ENCODE peak calls at places on chromosomes 2 and 18, in nine cellular contexts. One of them, this sample, is unnamed.

GRCh38 chr2:152036611-152037469 is 62.0 kb downstream of the CACNB4 start:
- DNase-seq in NCI-H345: peak
- DNase-seq in left ventricle myocardium superior: peak
- DNase-seq in stimulated activated CD4-positive, alpha-beta T cell treated with anti-CD3 and anti-CD28 coated beads, Interleukin-15, amount 100 ng/mL, for 24 hours: peak
- DNase-seq in CD8-positive, alpha-beta memory T cell: peak
- DNase-seq in mammary epithelial cell: peak
- DNase-seq in ELR: peak
- DNase-seq in GM12892: no peak
- DNase-seq in activated T-cell treated with anti-CD3 and anti-CD28 coated beads, Interleukin-2, amount 50 U/mL, for 72 hours: peak
- DNase-seq in this sample: peak

GRCh38 chr2:239935789-239936758 is 89.1 kb downstream of the NDUFA10 start:
- DNase-seq in CD8-positive, alpha-beta memory T cell: no peak
- DNase-seq in ELR: peak
- DNase-seq in activated T-cell treated with anti-CD3 and anti-CD28 coated beads, Interleukin-2, amount 50 U/mL, for 72 hours: no peak
- DNase-seq in stimulated activated CD4-positive, alpha-beta T cell treated with anti-CD3 and anti-CD28 coated beads, Interleukin-15, amount 100 ng/mL, for 24 hours: no peak
- DNase-seq in NCI-H345: no peak
- DNase-seq in mammary epithelial cell: no peak
- DNase-seq in left ventricle myocardium superior: no peak
- DNase-seq in GM12892: no peak
- DNase-seq in this sample: peak

GRCh38 chr2:169010633-169011460 is 20.3 kb downstream of the ABCB11 start:
- DNase-seq in ELR: no peak
- DNase-seq in NCI-H345: no peak
- DNase-seq in CD8-positive, alpha-beta memory T cell: no peak
- DNase-seq in GM12892: no peak
- DNase-seq in left ventricle myocardium superior: no peak
- DNase-seq in stimulated activated CD4-positive, alpha-beta T cell treated with anti-CD3 and anti-CD28 coated beads, Interleukin-15, amount 100 ng/mL, for 24 hours: no peak
- DNase-seq in activated T-cell treated with anti-CD3 and anti-CD28 coated beads, Interleukin-2, amount 50 U/mL, for 72 hours: no peak
- DNase-seq in mammary epithelial cell: no peak
- DNase-seq in this sample: no peak

GRCh38 chr2:29806461-29806860 is 114.9 kb downstream of the ALK start:
- DNase-seq in GM12892: no peak
- DNase-seq in activated T-cell treated with anti-CD3 and anti-CD28 coated beads, Interleukin-2, amount 50 U/mL, for 72 hours: no peak
- DNase-seq in CD8-positive, alpha-beta memory T cell: no peak
- DNase-seq in NCI-H345: no peak
- DNase-seq in mammary epithelial cell: no peak
- DNase-seq in left ventricle myocardium superior: no peak
- DNase-seq in ELR: no peak
- DNase-seq in stimulated activated CD4-positive, alpha-beta T cell treated with anti-CD3 and anti-CD28 coated beads, Interleukin-15, amount 100 ng/mL, for 24 hours: no peak
- DNase-seq in this sample: no peak

GRCh38 chr2:127080941-127081769 is 25.8 kb downstream of the BIN1 start:
- DNase-seq in left ventricle myocardium superior: no peak
- DNase-seq in NCI-H345: no peak
- DNase-seq in stimulated activated CD4-positive, alpha-beta T cell treated with anti-CD3 and anti-CD28 coated beads, Interleukin-15, amount 100 ng/mL, for 24 hours: peak
- DNase-seq in CD8-positive, alpha-beta memory T cell: peak
- DNase-seq in GM12892: no peak
- DNase-seq in mammary epithelial cell: no peak
- DNase-seq in activated T-cell treated with anti-CD3 and anti-CD28 coated beads, Interleukin-2, amount 50 U/mL, for 72 hours: peak
- DNase-seq in ELR: no peak
- DNase-seq in this sample: peak

GRCh38 chr2:150476213-150476740 is 11.2 kb downstream of the RND3 start:
- DNase-seq in mammary epithelial cell: no peak
- DNase-seq in activated T-cell treated with anti-CD3 and anti-CD28 coated beads, Interleukin-2, amount 50 U/mL, for 72 hours: no peak
- DNase-seq in GM12892: no peak
- DNase-seq in ELR: peak
- DNase-seq in NCI-H345: no peak
- DNase-seq in left ventricle myocardium superior: no peak
- DNase-seq in stimulated activated CD4-positive, alpha-beta T cell treated with anti-CD3 and anti-CD28 coated beads, Interleukin-15, amount 100 ng/mL, for 24 hours: no peak
- DNase-seq in CD8-positive, alpha-beta memory T cell: no peak
- DNase-seq in this sample: no peak

GRCh38 chr2:86314125-86314524 is 23.3 kb downstream of the REEP1 start:
- DNase-seq in mammary epithelial cell: peak
- DNase-seq in ELR: no peak
- DNase-seq in activated T-cell treated with anti-CD3 and anti-CD28 coated beads, Interleukin-2, amount 50 U/mL, for 72 hours: no peak
- DNase-seq in GM12892: no peak
- DNase-seq in NCI-H345: no peak
- DNase-seq in CD8-positive, alpha-beta memory T cell: no peak
- DNase-seq in left ventricle myocardium superior: no peak
- DNase-seq in stimulated activated CD4-positive, alpha-beta T cell treated with anti-CD3 and anti-CD28 coated beads, Interleukin-15, amount 100 ng/mL, for 24 hours: no peak
- DNase-seq in this sample: no peak

GRCh38 chr18:57023483-57023882 is 123.4 kb upstream of the BOD1L2 start:
- DNase-seq in left ventricle myocardium superior: no peak
- DNase-seq in ELR: no peak
- DNase-seq in GM12892: no peak
- DNase-seq in CD8-positive, alpha-beta memory T cell: no peak
- DNase-seq in activated T-cell treated with anti-CD3 and anti-CD28 coated beads, Interleukin-2, amount 50 U/mL, for 72 hours: no peak
- DNase-seq in NCI-H345: no peak
- DNase-seq in mammary epithelial cell: no peak
- DNase-seq in stimulated activated CD4-positive, alpha-beta T cell treated with anti-CD3 and anti-CD28 coated beads, Interleukin-15, amount 100 ng/mL, for 24 hours: no peak
- DNase-seq in this sample: no peak

GRCh38 chr2:211611061-211611518 is 927.5 kb downstream of the ERBB4 start:
- DNase-seq in ELR: peak
- DNase-seq in mammary epithelial cell: peak
- DNase-seq in stimulated activated CD4-positive, alpha-beta T cell treated with anti-CD3 and anti-CD28 coated beads, Interleukin-15, amount 100 ng/mL, for 24 hours: peak
- DNase-seq in left ventricle myocardium superior: no peak
- DNase-seq in NCI-H345: peak
- DNase-seq in activated T-cell treated with anti-CD3 and anti-CD28 coated beads, Interleukin-2, amount 50 U/mL, for 72 hours: peak
- DNase-seq in GM12892: no peak
- DNase-seq in CD8-positive, alpha-beta memory T cell: peak
- DNase-seq in this sample: no peak

GRCh38 chr2:201136889-201137321 is 20.9 kb downstream of the CFLAR start:
- DNase-seq in GM12892: no peak
- DNase-seq in CD8-positive, alpha-beta memory T cell: no peak
- DNase-seq in mammary epithelial cell: no peak
- DNase-seq in ELR: no peak
- DNase-seq in NCI-H345: no peak
- DNase-seq in activated T-cell treated with anti-CD3 and anti-CD28 coated beads, Interleukin-2, amount 50 U/mL, for 72 hours: no peak
- DNase-seq in left ventricle myocardium superior: no peak
- DNase-seq in stimulated activated CD4-positive, alpha-beta T cell treated with anti-CD3 and anti-CD28 coated beads, Interleukin-15, amount 100 ng/mL, for 24 hours: no peak
- DNase-seq in this sample: no peak

GRCh38 chr2:191038241-191038725 is 24.3 kb upstream of the STAT1 start:
- DNase-seq in ELR: peak
- DNase-seq in left ventricle myocardium superior: no peak
- DNase-seq in mammary epithelial cell: peak
- DNase-seq in stimulated activated CD4-positive, alpha-beta T cell treated with anti-CD3 and anti-CD28 coated beads, Interleukin-15, amount 100 ng/mL, for 24 hours: no peak
- DNase-seq in GM12892: no peak
- DNase-seq in NCI-H345: no peak
- DNase-seq in CD8-positive, alpha-beta memory T cell: peak
- DNase-seq in activated T-cell treated with anti-CD3 and anti-CD28 coated beads, Interleukin-2, amount 50 U/mL, for 72 hours: no peak
- DNase-seq in this sample: no peak

GRCh38 chr2:137924019-137924418 is 40.3 kb upstream of the HNMT start:
- DNase-seq in mammary epithelial cell: no peak
- DNase-seq in ELR: no peak
- DNase-seq in left ventricle myocardium superior: no peak
- DNase-seq in GM12892: no peak
- DNase-seq in NCI-H345: no peak
- DNase-seq in activated T-cell treated with anti-CD3 and anti-CD28 coated beads, Interleukin-2, amount 50 U/mL, for 72 hours: no peak
- DNase-seq in stimulated activated CD4-positive, alpha-beta T cell treated with anti-CD3 and anti-CD28 coated beads, Interleukin-15, amount 100 ng/mL, for 24 hours: no peak
- DNase-seq in CD8-positive, alpha-beta memory T cell: no peak
- DNase-seq in this sample: no peak

GRCh38 chr2:170380267-170380666 is 202.3 kb downstream of the MYO3B start:
- DNase-seq in NCI-H345: no peak
- DNase-seq in activated T-cell treated with anti-CD3 and anti-CD28 coated beads, Interleukin-2, amount 50 U/mL, for 72 hours: no peak
- DNase-seq in mammary epithelial cell: no peak
- DNase-seq in stimulated activated CD4-positive, alpha-beta T cell treated with anti-CD3 and anti-CD28 coated beads, Interleukin-15, amount 100 ng/mL, for 24 hours: no peak
- DNase-seq in CD8-positive, alpha-beta memory T cell: no peak
- DNase-seq in ELR: no peak
- DNase-seq in left ventricle myocardium superior: no peak
- DNase-seq in GM12892: no peak
- DNase-seq in this sample: no peak

GRCh38 chr18:3966985-3967856 is 487.9 kb downstream of the DLGAP1 start:
- DNase-seq in ELR: peak
- DNase-seq in CD8-positive, alpha-beta memory T cell: no peak
- DNase-seq in GM12892: no peak
- DNase-seq in left ventricle myocardium superior: peak
- DNase-seq in NCI-H345: no peak
- DNase-seq in activated T-cell treated with anti-CD3 and anti-CD28 coated beads, Interleukin-2, amount 50 U/mL, for 72 hours: no peak
- DNase-seq in stimulated activated CD4-positive, alpha-beta T cell treated with anti-CD3 and anti-CD28 coated beads, Interleukin-15, amount 100 ng/mL, for 24 hours: no peak
- DNase-seq in mammary epithelial cell: peak
- DNase-seq in this sample: no peak

GRCh38 chr2:105600037-105600442 is 144.7 kb upstream of the NCK2 start:
- DNase-seq in left ventricle myocardium superior: no peak
- DNase-seq in NCI-H345: no peak
- DNase-seq in stimulated activated CD4-positive, alpha-beta T cell treated with anti-CD3 and anti-CD28 coated beads, Interleukin-15, amount 100 ng/mL, for 24 hours: no peak
- DNase-seq in GM12892: no peak
- DNase-seq in ELR: no peak
- DNase-seq in activated T-cell treated with anti-CD3 and anti-CD28 coated beads, Interleukin-2, amount 50 U/mL, for 72 hours: no peak
- DNase-seq in mammary epithelial cell: no peak
- DNase-seq in CD8-positive, alpha-beta memory T cell: no peak
- DNase-seq in this sample: no peak

GRCh38 chr2:237876951-237877491 is 17.6 kb downstream of the RAMP1 start:
- DNase-seq in ELR: no peak
- DNase-seq in activated T-cell treated with anti-CD3 and anti-CD28 coated beads, Interleukin-2, amount 50 U/mL, for 72 hours: no peak
- DNase-seq in stimulated activated CD4-positive, alpha-beta T cell treated with anti-CD3 and anti-CD28 coated beads, Interleukin-15, amount 100 ng/mL, for 24 hours: no peak
- DNase-seq in left ventricle myocardium superior: no peak
- DNase-seq in mammary epithelial cell: no peak
- DNase-seq in GM12892: no peak
- DNase-seq in NCI-H345: no peak
- DNase-seq in CD8-positive, alpha-beta memory T cell: no peak
- DNase-seq in this sample: no peak

GRCh38 chr2:112947374-112947773 is 30.4 kb upstream of the IL36G start:
- DNase-seq in stimulated activated CD4-positive, alpha-beta T cell treated with anti-CD3 and anti-CD28 coated beads, Interleukin-15, amount 100 ng/mL, for 24 hours: no peak
- DNase-seq in left ventricle myocardium superior: no peak
- DNase-seq in ELR: no peak
- DNase-seq in CD8-positive, alpha-beta memory T cell: no peak
- DNase-seq in mammary epithelial cell: no peak
- DNase-seq in NCI-H345: no peak
- DNase-seq in activated T-cell treated with anti-CD3 and anti-CD28 coated beads, Interleukin-2, amount 50 U/mL, for 72 hours: no peak
- DNase-seq in GM12892: no peak
- DNase-seq in this sample: no peak

GRCh38 chr2:200319587-200320337 is 13.3 kb downstream of the SPATS2L start:
- DNase-seq in NCI-H345: no peak
- DNase-seq in left ventricle myocardium superior: no peak
- DNase-seq in stimulated activated CD4-positive, alpha-beta T cell treated with anti-CD3 and anti-CD28 coated beads, Interleukin-15, amount 100 ng/mL, for 24 hours: no peak
- DNase-seq in activated T-cell treated with anti-CD3 and anti-CD28 coated beads, Interleukin-2, amount 50 U/mL, for 72 hours: no peak
- DNase-seq in ELR: peak
- DNase-seq in GM12892: no peak
- DNase-seq in CD8-positive, alpha-beta memory T cell: no peak
- DNase-seq in mammary epithelial cell: peak
- DNase-seq in this sample: no peak

GRCh38 chr2:238183846-238184245 is 19.6 kb downstream of the ILKAP start:
- DNase-seq in activated T-cell treated with anti-CD3 and anti-CD28 coated beads, Interleukin-2, amount 50 U/mL, for 72 hours: no peak
- DNase-seq in left ventricle myocardium superior: no peak
- DNase-seq in ELR: no peak
- DNase-seq in mammary epithelial cell: no peak
- DNase-seq in CD8-positive, alpha-beta memory T cell: no peak
- DNase-seq in stimulated activated CD4-positive, alpha-beta T cell treated with anti-CD3 and anti-CD28 coated beads, Interleukin-15, amount 100 ng/mL, for 24 hours: no peak
- DNase-seq in GM12892: no peak
- DNase-seq in NCI-H345: no peak
- DNase-seq in this sample: no peak

GRCh38 chr2:71101656-71102055 is 28.4 kb downstream of the MCEE start:
- DNase-seq in GM12892: no peak
- DNase-seq in activated T-cell treated with anti-CD3 and anti-CD28 coated beads, Interleukin-2, amount 50 U/mL, for 72 hours: no peak
- DNase-seq in ELR: peak
- DNase-seq in mammary epithelial cell: peak
- DNase-seq in left ventricle myocardium superior: no peak
- DNase-seq in stimulated activated CD4-positive, alpha-beta T cell treated with anti-CD3 and anti-CD28 coated beads, Interleukin-15, amount 100 ng/mL, for 24 hours: no peak
- DNase-seq in NCI-H345: no peak
- DNase-seq in CD8-positive, alpha-beta memory T cell: no peak
- DNase-seq in this sample: no peak

GRCh38 chr2:148459300-148459891 is 185.2 kb upstream of the EPC2 start:
- DNase-seq in left ventricle myocardium superior: no peak
- DNase-seq in NCI-H345: no peak
- DNase-seq in mammary epithelial cell: no peak
- DNase-seq in activated T-cell treated with anti-CD3 and anti-CD28 coated beads, Interleukin-2, amount 50 U/mL, for 72 hours: no peak
- DNase-seq in stimulated activated CD4-positive, alpha-beta T cell treated with anti-CD3 and anti-CD28 coated beads, Interleukin-15, amount 100 ng/mL, for 24 hours: no peak
- DNase-seq in ELR: no peak
- DNase-seq in GM12892: no peak
- DNase-seq in CD8-positive, alpha-beta memory T cell: no peak
- DNase-seq in this sample: no peak

GRCh38 chr2:24454258-24454657 is 36.8 kb upstream of the NCOA1 start:
- DNase-seq in CD8-positive, alpha-beta memory T cell: no peak
- DNase-seq in GM12892: no peak
- DNase-seq in NCI-H345: no peak
- DNase-seq in ELR: peak
- DNase-seq in activated T-cell treated with anti-CD3 and anti-CD28 coated beads, Interleukin-2, amount 50 U/mL, for 72 hours: no peak
- DNase-seq in mammary epithelial cell: no peak
- DNase-seq in stimulated activated CD4-positive, alpha-beta T cell treated with anti-CD3 and anti-CD28 coated beads, Interleukin-15, amount 100 ng/mL, for 24 hours: no peak
- DNase-seq in left ventricle myocardium superior: no peak
- DNase-seq in this sample: no peak

GRCh38 chr18:12403601-12404506 is 3.9 kb upstream of the PRELID3A start:
- DNase-seq in stimulated activated CD4-positive, alpha-beta T cell treated with anti-CD3 and anti-CD28 coated beads, Interleukin-15, amount 100 ng/mL, for 24 hours: no peak
- DNase-seq in CD8-positive, alpha-beta memory T cell: no peak
- DNase-seq in left ventricle myocardium superior: no peak
- DNase-seq in activated T-cell treated with anti-CD3 and anti-CD28 coated beads, Interleukin-2, amount 50 U/mL, for 72 hours: no peak
- DNase-seq in ELR: peak
- DNase-seq in mammary epithelial cell: peak
- DNase-seq in NCI-H345: no peak
- DNase-seq in GM12892: no peak
- DNase-seq in this sample: no peak

GRCh38 chr2:156065912-156066311 is 266.6 kb downstream of the NR4A2 start:
- DNase-seq in GM12892: no peak
- DNase-seq in ELR: no peak
- DNase-seq in left ventricle myocardium superior: no peak
- DNase-seq in stimulated activated CD4-positive, alpha-beta T cell treated with anti-CD3 and anti-CD28 coated beads, Interleukin-15, amount 100 ng/mL, for 24 hours: no peak
- DNase-seq in NCI-H345: no peak
- DNase-seq in activated T-cell treated with anti-CD3 and anti-CD28 coated beads, Interleukin-2, amount 50 U/mL, for 72 hours: no peak
- DNase-seq in mammary epithelial cell: no peak
- DNase-seq in CD8-positive, alpha-beta memory T cell: no peak
- DNase-seq in this sample: no peak

GRCh38 chr2:236010920-236011685 is 157.1 kb downstream of the GBX2 start:
- DNase-seq in CD8-positive, alpha-beta memory T cell: no peak
- DNase-seq in GM12892: no peak
- DNase-seq in stimulated activated CD4-positive, alpha-beta T cell treated with anti-CD3 and anti-CD28 coated beads, Interleukin-15, amount 100 ng/mL, for 24 hours: no peak
- DNase-seq in mammary epithelial cell: no peak
- DNase-seq in ELR: no peak
- DNase-seq in left ventricle myocardium superior: no peak
- DNase-seq in activated T-cell treated with anti-CD3 and anti-CD28 coated beads, Interleukin-2, amount 50 U/mL, for 72 hours: no peak
- DNase-seq in NCI-H345: no peak
- DNase-seq in this sample: no peak

GRCh38 chr18:10455726-10456453 is 1.5 kb downstream of the APCDD1 start:
- DNase-seq in GM12892: no peak
- DNase-seq in stimulated activated CD4-positive, alpha-beta T cell treated with anti-CD3 and anti-CD28 coated beads, Interleukin-15, amount 100 ng/mL, for 24 hours: no peak
- DNase-seq in activated T-cell treated with anti-CD3 and anti-CD28 coated beads, Interleukin-2, amount 50 U/mL, for 72 hours: no peak
- DNase-seq in left ventricle myocardium superior: no peak
- DNase-seq in NCI-H345: no peak
- DNase-seq in CD8-positive, alpha-beta memory T cell: no peak
- DNase-seq in mammary epithelial cell: no peak
- DNase-seq in ELR: no peak
- DNase-seq in this sample: no peak

GRCh38 chr2:204544961-204545860 is at the start of gene PARD3B:
- DNase-seq in activated T-cell treated with anti-CD3 and anti-CD28 coated beads, Interleukin-2, amount 50 U/mL, for 72 hours: peak
- DNase-seq in ELR: peak
- DNase-seq in left ventricle myocardium superior: peak
- DNase-seq in CD8-positive, alpha-beta memory T cell: no peak
- DNase-seq in NCI-H345: peak
- DNase-seq in stimulated activated CD4-positive, alpha-beta T cell treated with anti-CD3 and anti-CD28 coated beads, Interleukin-15, amount 100 ng/mL, for 24 hours: peak
- DNase-seq in mammary epithelial cell: peak
- DNase-seq in GM12892: no peak
- DNase-seq in this sample: peak

GRCh38 chr2:98347298-98348065 is 1.2 kb downstream of the CNGA3 start:
- DNase-seq in GM12892: no peak
- DNase-seq in left ventricle myocardium superior: no peak
- DNase-seq in stimulated activated CD4-positive, alpha-beta T cell treated with anti-CD3 and anti-CD28 coated beads, Interleukin-15, amount 100 ng/mL, for 24 hours: peak
- DNase-seq in CD8-positive, alpha-beta memory T cell: no peak
- DNase-seq in activated T-cell treated with anti-CD3 and anti-CD28 coated beads, Interleukin-2, amount 50 U/mL, for 72 hours: no peak
- DNase-seq in ELR: no peak
- DNase-seq in mammary epithelial cell: no peak
- DNase-seq in NCI-H345: no peak
- DNase-seq in this sample: no peak

GRCh38 chr2:9565436-9566153 is 10.0 kb upstream of the ADAM17 start:
- DNase-seq in mammary epithelial cell: peak
- DNase-seq in stimulated activated CD4-positive, alpha-beta T cell treated with anti-CD3 and anti-CD28 coated beads, Interleukin-15, amount 100 ng/mL, for 24 hours: no peak
- DNase-seq in activated T-cell treated with anti-CD3 and anti-CD28 coated beads, Interleukin-2, amount 50 U/mL, for 72 hours: no peak
- DNase-seq in ELR: peak
- DNase-seq in GM12892: no peak
- DNase-seq in left ventricle myocardium superior: peak
- DNase-seq in CD8-positive, alpha-beta memory T cell: no peak
- DNase-seq in NCI-H345: no peak
- DNase-seq in this sample: peak

GRCh38 chr2:63555299-63555698 is 33.0 kb downstream of the WDPCP start:
- DNase-seq in NCI-H345: no peak
- DNase-seq in stimulated activated CD4-positive, alpha-beta T cell treated with anti-CD3 and anti-CD28 coated beads, Interleukin-15, amount 100 ng/mL, for 24 hours: no peak
- DNase-seq in ELR: no peak
- DNase-seq in GM12892: no peak
- DNase-seq in CD8-positive, alpha-beta memory T cell: no peak
- DNase-seq in mammary epithelial cell: no peak
- DNase-seq in activated T-cell treated with anti-CD3 and anti-CD28 coated beads, Interleukin-2, amount 50 U/mL, for 72 hours: no peak
- DNase-seq in left ventricle myocardium superior: no peak
- DNase-seq in this sample: no peak

GRCh38 chr2:57373530-57373929 is 673.1 kb upstream of the VRK2 start:
- DNase-seq in mammary epithelial cell: peak
- DNase-seq in GM12892: no peak
- DNase-seq in activated T-cell treated with anti-CD3 and anti-CD28 coated beads, Interleukin-2, amount 50 U/mL, for 72 hours: no peak
- DNase-seq in stimulated activated CD4-positive, alpha-beta T cell treated with anti-CD3 and anti-CD28 coated beads, Interleukin-15, amount 100 ng/mL, for 24 hours: no peak
- DNase-seq in left ventricle myocardium superior: no peak
- DNase-seq in CD8-positive, alpha-beta memory T cell: no peak
- DNase-seq in NCI-H345: no peak
- DNase-seq in ELR: peak
- DNase-seq in this sample: no peak

This sample was measured in testis.